ENCODE peak calls at places on chromosome 12, in five cellular contexts. K, Q, L, U and N are unnamed samples.

GRCh38 chr12:99704036-99704435 is 56.5 kb downstream of the GARIN6 start:
- DNase-seq in K (no peak), Q (no peak), L (no peak), U (no peak), N (no peak)

GRCh38 chr12:7933255-7933726 is 2.7 kb downstream of the SLC2A3 start:
- DNase-seq in K (peak), Q (peak), L (no peak), U (peak), N (peak)

GRCh38 chr12:48767047-48767446 is 21.8 kb downstream of the ADCY6 start:
- DNase-seq in K (no peak), Q (no peak), L (no peak), U (no peak), N (no peak)

GRCh38 chr12:14777271-14777670 is 26.0 kb downstream of the WBP11 start:
- DNase-seq in K (no peak), Q (no peak), L (no peak), U (no peak), N (peak)

GRCh38 chr12:57864382-57864781 is 17.9 kb upstream of the CTDSP2 start:
- DNase-seq in K (peak), Q (no peak), L (no peak), U (no peak), N (no peak)

GRCh38 chr12:68393398-68393797 is 61.2 kb upstream of the MDM1 start:
- DNase-seq in K (no peak), Q (no peak), L (no peak), U (no peak), N (no peak)

GRCh38 chr12:54392485-54393349 is 8.2 kb upstream of the ZNF385A start:
- DNase-seq in K (no peak), Q (no peak), L (no peak), U (no peak), N (no peak)

GRCh38 chr12:88325828-88326214 is 183.7 kb downstream of the TMTC3 start:
- DNase-seq in K (peak), Q (no peak), L (no peak), U (no peak), N (no peak)

GRCh38 chr12:9925746-9926393 is 6.3 kb downstream of the CLEC2A start:
- DNase-seq in K (peak), Q (no peak), L (no peak), U (peak), N (peak)

GRCh38 chr12:7751394-7751793 is 4.2 kb upstream of the CLEC4C start:
- DNase-seq in K (no peak), Q (no peak), L (no peak), U (no peak), N (no peak)

GRCh38 chr12:52063986-52064649 is 5.7 kb upstream of the ATG101 start:
- DNase-seq in K (peak), Q (no peak), L (no peak), U (peak), N (no peak)

GRCh38 chr12:89038831-89039509 is 313.3 kb downstream of the DUSP6 start:
- DNase-seq in K (no peak), Q (no peak), L (no peak), U (no peak), N (no peak)

GRCh38 chr12:118402251-118402650 is 25.9 kb downstream of the SUDS3 start:
- DNase-seq in K (peak), Q (no peak), L (no peak), U (no peak), N (no peak)

GRCh38 chr12:115963030-115963480 is 314.4 kb downstream of the MED13L start:
- DNase-seq in K (peak), Q (no peak), L (no peak), U (no peak), N (no peak)

GRCh38 chr12:116002890-116003536 is 274.5 kb downstream of the MED13L start:
- DNase-seq in K (peak), Q (no peak), L (no peak), U (peak), N (no peak)

GRCh38 chr12:44774815-44775411 is 101.2 kb downstream of the NELL2 start:
- DNase-seq in K (no peak), Q (no peak), L (no peak), U (peak), N (peak)

GRCh38 chr12:124259168-124260066 is 35.5 kb upstream of the RFLNA start:
- DNase-seq in K (peak), Q (no peak), L (no peak), U (no peak), N (peak)

GRCh38 chr12:47834199-47835016 is 14.7 kb upstream of the HDAC7 start:
- DNase-seq in K (no peak), Q (no peak), L (no peak), U (no peak), N (no peak)

GRCh38 chr12:122537021-122537420 is 10.0 kb downstream of the KNTC1 start:
- DNase-seq in K (no peak), Q (no peak), L (no peak), U (no peak), N (no peak)

GRCh38 chr12:69056743-69057515 is 124.0 kb upstream of the CPM start:
- DNase-seq in K (peak), Q (no peak), L (no peak), U (no peak), N (no peak)

GRCh38 chr12:108381793-108382436 is 42.8 kb upstream of the CMKLR1 start:
- DNase-seq in K (peak), Q (no peak), L (no peak), U (no peak), N (peak)

GRCh38 chr12:44002607-44003006 is 166.7 kb downstream of the TMEM117 start:
- DNase-seq in K (no peak), Q (no peak), L (no peak), U (no peak), N (no peak)

GRCh38 chr12:10721654-10722501 is 1.2 kb downstream of the YBX3 start:
- DNase-seq in K (peak), Q (peak), L (peak), U (peak), N (peak)

GRCh38 chr12:95487024-95487423 is 13.1 kb downstream of the METAP2 start:
- DNase-seq in K (no peak), Q (no peak), L (no peak), U (no peak), N (no peak)

GRCh38 chr12:123270380-123271181 is 1.1 kb downstream of the CDK2AP1 start:
- DNase-seq in K (peak), Q (no peak), L (no peak), U (no peak), N (peak)

GRCh38 chr12:46494424-46494823 is 121.9 kb upstream of the SLC38A2 start:
- DNase-seq in K (peak), Q (no peak), L (no peak), U (peak), N (peak)

GRCh38 chr12:713281-713875 is 39.0 kb upstream of the WNK1 start:
- DNase-seq in K (no peak), Q (no peak), L (no peak), U (no peak), N (no peak)

GRCh38 chr12:62724947-62725447 is 210.0 kb downstream of the PPM1H start:
- DNase-seq in K (peak), Q (peak), L (no peak), U (peak), N (peak)

GRCh38 chr12:99390707-99391106 is 256.8 kb upstream of the GARIN6 start:
- DNase-seq in K (no peak), Q (no peak), L (no peak), U (peak), N (peak)

GRCh38 chr12:126782083-126782482 is 1484.9 kb upstream of the TMEM132C start:
- DNase-seq in K (no peak), Q (no peak), L (no peak), U (no peak), N (no peak)

GRCh38 chr12:51323317-51323960 is 535 bp downstream of the BIN2 start:
- DNase-seq in K (no peak), Q (no peak), L (no peak), U (no peak), N (no peak)

GRCh38 chr12:131020326-131020725 is 66.6 kb downstream of the ADGRD1 start:
- DNase-seq in K (no peak), Q (no peak), L (no peak), U (no peak), N (no peak)

GRCh38 chr12:98758331-98758730 is 113.2 kb downstream of the APAF1 start:
- DNase-seq in K (no peak), Q (no peak), L (no peak), U (no peak), N (no peak)

GRCh38 chr12:7031306-7031705 is 13.0 kb upstream of the LPCAT3 start:
- DNase-seq in K (no peak), Q (no peak), L (no peak), U (no peak), N (no peak)

GRCh38 chr12:53217049-53217929 is 10.2 kb upstream of the ITGB7 start:
- DNase-seq in K (peak), Q (peak), L (no peak), U (peak), N (no peak)

GRCh38 chr12:68970951-68971350 is 38.0 kb upstream of the CPM start:
- DNase-seq in K (no peak), Q (peak), L (no peak), U (no peak), N (no peak)

GRCh38 chr12:130041983-130042812 is 120.1 kb upstream of the FZD10 start:
- DNase-seq in K (no peak), Q (peak), L (no peak), U (no peak), N (no peak)

GRCh38 chr12:83016226-83016835 is 329.6 kb downstream of the TMTC2 start:
- DNase-seq in K (peak), Q (peak), L (no peak), U (peak), N (no peak)

GRCh38 chr12:130984183-130985058 is 30.7 kb downstream of the ADGRD1 start:
- DNase-seq in K (no peak), Q (no peak), L (no peak), U (no peak), N (no peak)

GRCh38 chr12:4956968-4957367 is 47.3 kb downstream of the KCNA1 start:
- DNase-seq in K (no peak), Q (no peak), L (no peak), U (no peak), N (no peak)
- TF ChIP-seq CTCF in K (no peak), Q (no peak), L (no peak), U (no peak), N (no peak)

GRCh38 chr12:132478845-132479244 is 11.1 kb upstream of the FBRSL1 start:
- DNase-seq in K (no peak), Q (no peak), L (no peak), U (no peak), N (no peak)
- TF ChIP-seq CTCF in K (no peak), Q (no peak), L (no peak), U (no peak), N (no peak)

GRCh38 chr12:19093218-19093617 is 36.3 kb upstream of the PLEKHA5 start:
- DNase-seq in K (peak), Q (no peak), L (no peak), U (no peak), N (no peak)
- TF ChIP-seq CTCF in K (no peak), Q (no peak), L (no peak), U (no peak), N (no peak)

GRCh38 chr12:56589783-56590182 is 40.3 kb downstream of the BAZ2A start:
- DNase-seq in K (no peak), Q (no peak), L (no peak), U (no peak), N (no peak)

GRCh38 chr12:56593909-56594621 is 36.1 kb downstream of the BAZ2A start:
- DNase-seq in K (peak), Q (peak), L (no peak), U (peak), N (peak)

GRCh38 chr12:56591961-56592360 is 38.2 kb downstream of the BAZ2A start:
- DNase-seq in K (no peak), Q (no peak), L (no peak), U (no peak), N (no peak)

GRCh38 chr12:56590237-56590830 is 39.8 kb downstream of the BAZ2A start:
- DNase-seq in K (no peak), Q (no peak), L (no peak), U (peak), N (peak)

GRCh38 chr12:56591111-56591510 is 39.0 kb downstream of the BAZ2A start:
- DNase-seq in K (no peak), Q (no peak), L (no peak), U (no peak), N (no peak)
- TF ChIP-seq CTCF in K (no peak), Q (no peak), L (no peak), U (no peak), N (no peak)

DNA sequence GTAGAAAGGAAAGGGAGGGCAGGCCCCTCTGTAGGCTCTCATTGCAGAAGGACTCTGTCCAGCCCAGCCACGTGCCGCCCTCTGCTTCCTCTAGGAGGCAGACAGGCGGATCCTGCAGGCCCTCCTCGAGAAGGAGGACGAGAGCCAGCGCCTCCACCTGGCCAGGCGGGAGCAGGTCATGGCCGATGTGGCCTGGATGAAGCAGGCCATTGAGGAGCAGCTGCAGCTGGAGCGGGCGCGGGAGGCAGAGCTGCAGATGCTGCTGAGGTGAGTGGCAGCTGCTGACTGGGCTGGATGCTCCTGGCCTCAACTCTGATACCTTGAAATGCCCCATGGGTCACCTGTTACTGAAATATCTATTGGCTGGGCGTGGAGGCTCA is 10.9 kb downstream of the TCHP start:
- DNase-seq in K (no peak), Q (no peak), L (no peak), U (peak), N (peak)
- TF ChIP-seq CTCF in K (peak), Q (no peak), L (no peak), U (peak), N (peak)

GRCh38 chr12:26966842-26967241 is 28.6 kb downstream of the FGFR1OP2 start:
- DNase-seq in K (no peak), Q (no peak), L (no peak), U (no peak), N (no peak)
- TF ChIP-seq CTCF in K (no peak), Q (no peak), L (no peak), U (no peak), N (no peak)

GRCh38 chr12:104825408-104825807 is 132.7 kb downstream of the SLC41A2 start:
- DNase-seq in K (peak), Q (no peak), L (no peak), U (peak), N (no peak)
- TF ChIP-seq CTCF in K (peak), Q (no peak), L (no peak), U (peak), N (no peak)

DNA sequence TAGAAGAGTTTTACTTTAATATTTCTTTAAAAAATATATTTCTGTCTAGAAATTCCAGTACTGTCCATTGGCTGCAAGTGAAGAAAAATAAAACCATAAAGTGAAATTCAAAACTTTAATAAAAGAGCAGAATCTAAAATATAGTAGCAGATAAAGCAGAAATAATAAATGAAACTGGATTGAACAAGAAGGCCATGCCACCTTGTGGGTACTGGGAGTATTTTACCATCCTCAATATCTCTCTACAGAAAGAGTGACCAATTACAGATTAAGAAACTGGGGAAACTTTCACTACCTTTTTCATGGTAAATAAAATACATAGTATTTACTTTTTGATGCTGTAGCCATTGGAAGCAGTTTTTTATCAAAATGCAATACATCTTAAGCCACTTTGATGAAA is 220.5 kb downstream of the BCAT1 start:
- DNase-seq in K (peak), Q (no peak), L (no peak), U (peak), N (peak)
- TF ChIP-seq CTCF in K (peak), Q (no peak), L (no peak), U (no peak), N (peak)

DNA sequence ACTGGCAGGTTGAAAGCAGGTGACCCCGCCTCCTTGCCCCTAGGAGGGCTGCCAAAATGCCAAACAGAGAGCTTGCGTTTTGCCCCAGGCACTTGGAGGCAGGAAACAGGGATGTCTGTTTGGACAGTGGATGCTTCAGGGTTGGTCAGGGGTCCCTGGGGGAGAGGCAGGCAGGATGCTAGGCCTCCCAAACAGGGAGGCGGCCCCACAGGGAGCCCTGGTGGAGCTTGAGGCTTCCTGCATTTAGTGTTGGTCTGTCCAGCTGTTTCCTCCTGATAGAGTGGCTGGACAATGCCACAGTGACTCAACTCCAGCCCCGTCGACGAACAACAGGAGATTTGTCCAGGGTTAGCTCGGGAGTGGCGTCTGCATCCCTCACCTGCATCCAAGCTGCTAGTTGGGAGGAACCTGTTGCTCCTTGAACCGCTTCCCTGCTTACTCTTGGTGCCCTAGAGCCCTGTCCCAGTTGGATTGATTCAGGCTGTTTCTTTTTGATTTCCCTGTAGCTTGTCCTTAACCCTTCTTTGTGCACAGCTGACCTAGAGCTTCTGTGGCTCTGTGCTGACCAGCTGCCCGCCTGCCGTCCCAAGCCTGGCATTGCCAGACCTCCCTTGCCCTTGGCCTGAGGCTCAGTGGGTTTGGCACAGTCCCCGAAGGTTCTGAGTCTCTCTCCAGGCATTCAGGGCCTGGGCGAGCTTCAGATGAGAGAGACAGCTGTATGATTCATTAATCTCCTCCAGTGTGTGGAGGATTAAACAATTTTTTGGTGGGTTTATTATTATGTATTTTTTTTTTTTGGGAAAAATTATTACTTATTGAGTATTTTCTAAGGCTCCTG is 45.9 kb downstream of the TSPAN9 start:
- DNase-seq in K (peak), Q (peak), L (no peak), U (no peak), N (no peak)
- TF ChIP-seq CTCF in K (peak), Q (no peak), L (no peak), U (no peak), N (no peak)